ENCODE peak calls at places on chromosomes 6 and 20, in four cellular contexts. One of them, this sample, is unnamed.

GRCh38 chr6:26183581-26184408 is 96.6 kb downstream of the HFE start:
- DNase-seq in HepG2: no peak
- DNase-seq in HCT116: no peak
- DNase-seq in SK-N-SH: peak; percentile 71
- DNase-seq in this sample: no peak

GRCh38 chr6:106069478-106069877 is 16.7 kb upstream of the PRDM1 start:
- DNase-seq in HepG2: peak; percentile 12
- DNase-seq in HCT116: no peak
- DNase-seq in SK-N-SH: peak; percentile 36
- DNase-seq in this sample: no peak

GRCh38 chr6:142819603-142820335 is 125.2 kb downstream of the HIVEP2 start:
- DNase-seq in HepG2: no peak
- DNase-seq in HCT116: no peak
- DNase-seq in SK-N-SH: no peak
- DNase-seq in this sample: no peak

GRCh38 chr20:44041001-44041400 is 126.3 kb downstream of the TOX2 start:
- DNase-seq in HepG2: no peak
- DNase-seq in HCT116: no peak
- DNase-seq in SK-N-SH: no peak
- DNase-seq in this sample: no peak

GRCh38 chr20:62595069-62595468 is 47.2 kb upstream of the SLCO4A1 start:
- DNase-seq in HepG2: no peak
- DNase-seq in HCT116: no peak
- DNase-seq in SK-N-SH: no peak
- DNase-seq in this sample: no peak

GRCh38 chr20:17226410-17227198 is at the start of gene PCSK2:
- DNase-seq in HepG2: no peak
- DNase-seq in HCT116: no peak
- DNase-seq in SK-N-SH: peak; percentile 90
- DNase-seq in this sample: no peak

GRCh38 chr20:50099121-50099520 is 13.8 kb downstream of the UBE2V1 start:
- DNase-seq in HepG2: no peak
- DNase-seq in HCT116: no peak
- DNase-seq in SK-N-SH: no peak
- DNase-seq in this sample: no peak

GRCh38 chr20:35934050-35934449 is 20.3 kb downstream of the SCAND1 start:
- DNase-seq in HepG2: no peak
- DNase-seq in HCT116: no peak
- DNase-seq in SK-N-SH: no peak
- DNase-seq in this sample: no peak

GRCh38 chr20:23161244-23161875 is 75.2 kb upstream of the CD93 start:
- DNase-seq in HepG2: no peak
- DNase-seq in HCT116: no peak
- DNase-seq in SK-N-SH: no peak
- DNase-seq in this sample: no peak

GRCh38 chr6:13834762-13835161 is 20.4 kb upstream of the MCUR1 start:
- DNase-seq in HepG2: no peak
- DNase-seq in HCT116: no peak
- DNase-seq in SK-N-SH: no peak
- DNase-seq in this sample: no peak

GRCh38 chr6:163764565-163764964 is 350.0 kb downstream of the QKI start:
- DNase-seq in HepG2: no peak
- DNase-seq in HCT116: no peak
- DNase-seq in SK-N-SH: no peak
- DNase-seq in this sample: no peak

GRCh38 chr6:130396722-130397121 is 30.9 kb downstream of the TMEM200A start:
- DNase-seq in HepG2: no peak
- DNase-seq in HCT116: no peak
- DNase-seq in SK-N-SH: no peak
- DNase-seq in this sample: no peak

GRCh38 chr20:24948939-24949679 is at the start of gene CST7:
- DNase-seq in HepG2: no peak
- DNase-seq in HCT116: no peak
- DNase-seq in SK-N-SH: no peak
- DNase-seq in this sample: no peak

GRCh38 chr6:2502998-2503674 is 247.6 kb downstream of the MYLK4 start:
- DNase-seq in HepG2: no peak
- DNase-seq in HCT116: no peak
- DNase-seq in SK-N-SH: no peak
- DNase-seq in this sample: no peak

GRCh38 chr20:19274412-19275015 is 62.1 kb downstream of the SLC24A3 start:
- DNase-seq in HepG2: no peak
- DNase-seq in HCT116: no peak
- DNase-seq in SK-N-SH: no peak
- DNase-seq in this sample: peak; percentile 61

GRCh38 chr6:56101141-56101553 is 146.2 kb downstream of the COL21A1 start:
- DNase-seq in HepG2: peak; percentile 48
- DNase-seq in HCT116: peak; percentile 41
- DNase-seq in SK-N-SH: no peak
- DNase-seq in this sample: peak; percentile 79

GRCh38 chr6:134908906-134909516 is 40.9 kb downstream of the ALDH8A1 start:
- DNase-seq in HepG2: peak; percentile 7
- DNase-seq in HCT116: peak; percentile 64
- DNase-seq in SK-N-SH: no peak
- DNase-seq in this sample: no peak

GRCh38 chr20:6420336-6420735 is 297.5 kb upstream of the FERMT1 start:
- DNase-seq in HepG2: no peak
- DNase-seq in HCT116: no peak
- DNase-seq in SK-N-SH: no peak
- DNase-seq in this sample: no peak

GRCh38 chr6:89792881-89793280 is 26.7 kb downstream of the MDN1 start:
- DNase-seq in HepG2: peak; percentile 52
- DNase-seq in HCT116: peak; percentile 8
- DNase-seq in SK-N-SH: peak; percentile 47
- DNase-seq in this sample: peak; percentile 21

GRCh38 chr6:34484391-34484790 is 18.5 kb downstream of the PACSIN1 start:
- DNase-seq in HepG2: no peak
- DNase-seq in HCT116: no peak
- DNase-seq in SK-N-SH: no peak
- DNase-seq in this sample: no peak

GRCh38 chr6:147154454-147154853 is 49.8 kb upstream of the STXBP5 start:
- DNase-seq in HepG2: peak; percentile 9
- DNase-seq in HCT116: no peak
- DNase-seq in SK-N-SH: no peak
- DNase-seq in this sample: no peak

DNA sequence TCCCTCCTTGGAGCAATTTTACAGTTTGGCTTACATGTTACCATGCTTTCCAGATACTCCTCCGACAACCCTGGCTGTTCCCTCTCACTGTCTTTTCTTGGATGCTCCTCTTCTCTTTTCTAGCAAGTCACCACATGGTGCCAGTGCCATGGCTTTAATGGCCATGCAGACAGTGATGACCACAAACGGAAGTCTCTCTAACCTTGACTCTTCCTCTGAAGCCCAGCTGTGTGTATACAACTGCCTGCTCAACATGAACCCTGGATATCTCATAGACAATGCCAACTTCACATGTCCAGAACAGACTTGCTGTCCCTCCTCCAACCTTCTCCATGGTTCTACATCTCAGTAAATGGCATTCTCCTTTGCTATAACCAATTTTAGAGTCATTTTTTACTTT is 49.8 kb upstream of the NEDD9 start:
- DNase-seq in HepG2: peak; percentile 63
- DNase-seq in HCT116: no peak
- DNase-seq in SK-N-SH: no peak
- DNase-seq in this sample: no peak
- TF ChIP-seq JUND in HepG2: no peak
- TF ChIP-seq JUND in HCT116: no peak
- TF ChIP-seq JUND in SK-N-SH: no peak
- TF ChIP-seq JUND in this sample: no peak

GRCh38 chr6:35673755-35674154 is 15.0 kb downstream of the FKBP5 start:
- DNase-seq in HepG2: no peak
- DNase-seq in HCT116: no peak
- DNase-seq in SK-N-SH: no peak
- DNase-seq in this sample: no peak
- TF ChIP-seq JUND in HepG2: no peak
- TF ChIP-seq JUND in HCT116: no peak
- TF ChIP-seq JUND in SK-N-SH: no peak
- TF ChIP-seq JUND in this sample: no peak

DNA sequence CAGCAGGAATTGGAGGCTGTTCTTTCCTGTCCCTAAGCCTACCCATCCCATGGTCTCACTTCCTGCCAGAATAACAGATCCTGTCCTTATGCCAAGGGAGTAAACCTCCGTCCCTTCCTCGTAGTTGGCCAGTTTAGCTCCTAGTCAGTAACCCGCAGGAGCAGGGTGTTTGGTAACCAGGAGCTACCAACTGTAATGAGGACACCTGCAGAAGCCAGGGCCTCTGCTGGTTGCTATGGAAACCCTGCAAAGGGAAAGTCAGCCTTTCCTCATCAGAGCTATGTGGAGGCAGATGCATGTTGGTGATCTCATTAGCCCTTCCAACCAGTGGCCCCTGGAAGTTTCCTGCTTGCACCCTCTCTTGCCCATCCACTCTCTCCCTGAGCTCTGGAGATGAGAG is 368.2 kb upstream of the SULF2 start:
- DNase-seq in HepG2: no peak
- DNase-seq in HCT116: no peak
- DNase-seq in SK-N-SH: no peak
- DNase-seq in this sample: no peak
- TF ChIP-seq JUND in HepG2: no peak
- TF ChIP-seq JUND in HCT116: no peak
- TF ChIP-seq JUND in SK-N-SH: no peak
- TF ChIP-seq JUND in this sample: no peak

GRCh38 chr6:108941867-108942266 is 93.6 kb downstream of the ARMC2 start:
- DNase-seq in HepG2: no peak
- DNase-seq in HCT116: no peak
- DNase-seq in SK-N-SH: no peak
- DNase-seq in this sample: no peak

GRCh38 chr6:108940741-108941140 is 92.5 kb downstream of the ARMC2 start:
- DNase-seq in HepG2: no peak
- DNase-seq in HCT116: no peak
- DNase-seq in SK-N-SH: no peak
- DNase-seq in this sample: no peak

GRCh38 chr6:108941281-108941680 is 93.1 kb downstream of the ARMC2 start:
- DNase-seq in HepG2: no peak
- DNase-seq in HCT116: no peak
- DNase-seq in SK-N-SH: no peak
- DNase-seq in this sample: no peak

GRCh38 chr6:108944058-108944457 is 95.8 kb downstream of the ARMC2 start:
- DNase-seq in HepG2: no peak
- DNase-seq in HCT116: no peak
- DNase-seq in SK-N-SH: no peak
- DNase-seq in this sample: peak; percentile 5

GRCh38 chr6:108942556-108943492 is 94.6 kb downstream of the ARMC2 start:
- DNase-seq in HepG2: no peak
- DNase-seq in HCT116: no peak
- DNase-seq in SK-N-SH: peak; percentile 51
- DNase-seq in this sample: no peak
- TF ChIP-seq JUND in HepG2: no peak
- TF ChIP-seq JUND in HCT116: no peak
- TF ChIP-seq JUND in SK-N-SH: no peak
- TF ChIP-seq JUND in this sample: no peak

GRCh38 chr20:45056473-45057148 is 44.3 kb downstream of the KCNS1 start:
- DNase-seq in HepG2: no peak
- DNase-seq in HCT116: no peak
- DNase-seq in SK-N-SH: no peak
- DNase-seq in this sample: no peak
- TF ChIP-seq JUND in HepG2: no peak
- TF ChIP-seq JUND in HCT116: no peak
- TF ChIP-seq JUND in SK-N-SH: no peak
- TF ChIP-seq JUND in this sample: no peak

GRCh38 chr20:14264869-14265268 is 72.5 kb downstream of the FLRT3 start:
- DNase-seq in HepG2: peak; percentile 22
- DNase-seq in HCT116: no peak
- DNase-seq in SK-N-SH: peak; percentile 4
- DNase-seq in this sample: peak; percentile 14
- TF ChIP-seq JUND in HepG2: no peak
- TF ChIP-seq JUND in HCT116: no peak
- TF ChIP-seq JUND in SK-N-SH: no peak
- TF ChIP-seq JUND in this sample: no peak

DNA sequence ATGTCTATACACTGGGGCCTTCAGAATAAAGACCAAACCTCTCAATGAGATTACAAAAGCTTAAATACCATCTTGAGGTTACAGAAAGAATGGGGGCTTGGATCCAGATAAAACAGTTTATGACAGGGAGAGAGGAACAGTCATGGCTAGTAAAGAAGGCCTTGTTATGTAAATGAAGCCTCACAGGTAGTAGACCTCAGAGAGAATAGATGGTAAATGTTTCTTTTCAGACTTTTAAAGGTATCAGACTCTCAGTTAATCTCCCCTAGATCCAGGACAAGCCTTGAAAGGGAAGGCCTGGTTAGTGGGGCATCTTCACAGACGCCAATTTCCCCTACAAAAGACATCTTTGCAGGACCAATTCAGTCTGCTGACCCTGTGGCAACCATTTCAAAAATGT is 1325.6 kb downstream of the HACE1 start:
- DNase-seq in HepG2: no peak
- DNase-seq in HCT116: no peak
- DNase-seq in SK-N-SH: no peak
- DNase-seq in this sample: no peak
- TF ChIP-seq JUND in HepG2: no peak
- TF ChIP-seq JUND in HCT116: no peak
- TF ChIP-seq JUND in SK-N-SH: no peak
- TF ChIP-seq JUND in this sample: no peak

GRCh38 chr6:36455486-36456027 is 12.8 kb downstream of the KCTD20 start:
- DNase-seq in HepG2: no peak
- DNase-seq in HCT116: no peak
- DNase-seq in SK-N-SH: no peak
- DNase-seq in this sample: peak; percentile 85
- TF ChIP-seq JUND in HepG2: no peak
- TF ChIP-seq JUND in HCT116: no peak
- TF ChIP-seq JUND in SK-N-SH: no peak
- TF ChIP-seq JUND in this sample: no peak